ENCODE peak calls at places on chromosomes 16 and 17, in nine cellular contexts. L, O, R, J, K, T, S, G and E are unnamed samples.

GRCh38 chr17:29443041-29443440 is 52.9 kb downstream of the TAOK1 start:
- DNase-seq in O (no peak), J (no peak), T (no peak), S (no peak), L (no peak), K (no peak), G (no peak), R (no peak), E (no peak)

GRCh38 chr16:28873543-28874201 is 4.6 kb upstream of the ATP2A1 start:
- DNase-seq in K (peak; percentile 45), O (peak; percentile 60), G (no peak), J (no peak), R (no peak), L (no peak), S (no peak), T (peak; percentile 47), E (peak; percentile 46)

GRCh38 chr17:60065136-60065535 is 13.6 kb downstream of the HEATR6 start:
- DNase-seq in S (no peak), J (no peak), G (no peak), O (no peak), L (no peak), T (no peak), R (no peak), K (no peak), E (no peak)

GRCh38 chr17:17152385-17152784 is 53.7 kb downstream of the PLD6 start:
- DNase-seq in G (no peak), L (no peak), J (no peak), T (peak; percentile 61), S (no peak), K (no peak), R (no peak), O (no peak), E (no peak)

GRCh38 chr17:7196651-7197050 is 17.5 kb upstream of the ASGR1 start:
- DNase-seq in K (no peak), R (peak; percentile 37), L (no peak), S (no peak), T (no peak), G (no peak), O (no peak), J (no peak), E (no peak)

GRCh38 chr17:29079433-29079832 is 36.5 kb downstream of the PIPOX start:
- DNase-seq in K (no peak), J (no peak), R (no peak), G (no peak), T (no peak), O (no peak), L (no peak), S (no peak), E (no peak)

GRCh38 chr16:87392823-87393679 is 915 bp downstream of the MAP1LC3B start:
- DNase-seq in R (peak; percentile 73), O (peak; percentile 65), G (peak; percentile 78), K (peak; percentile 18), L (peak; percentile 73), S (peak; percentile 17), J (no peak), T (peak; percentile 54), E (peak; percentile 54)

GRCh38 chr17:10198509-10199249 is at the start of gene GAS7:
- DNase-seq in K (no peak), L (no peak), T (no peak), O (no peak), S (peak; percentile 32), R (peak; percentile 68), G (peak; percentile 87), J (no peak), E (no peak)

GRCh38 chr17:51764387-51764971 is 394.0 kb downstream of the CA10 start:
- DNase-seq in S (peak; percentile 58), T (peak; percentile 64), G (no peak), R (no peak), K (peak; percentile 5), L (no peak), O (peak; percentile 69), J (peak; percentile 27), E (peak; percentile 92)

GRCh38 chr17:83103200-83103937 is 24.0 kb downstream of the METRNL start:
- DNase-seq in S (no peak), L (peak; percentile 89), T (no peak), J (peak; percentile 36), G (peak; percentile 89), K (no peak), R (peak; percentile 92), O (no peak), E (peak; percentile 84)

GRCh38 chr16:50709061-50709695 is 15.8 kb downstream of the NOD2 start:
- DNase-seq in G (no peak), K (no peak), R (no peak), T (no peak), L (no peak), J (no peak), S (peak; percentile 5), O (peak; percentile 13), E (no peak)

GRCh38 chr16:77406680-77407079 is 28.2 kb downstream of the ADAMTS18 start:
- DNase-seq in G (no peak), R (no peak), O (no peak), L (no peak), J (no peak), S (no peak), T (peak; percentile 36), K (no peak), E (peak; percentile 50)

GRCh38 chr16:69410285-69410990 is 14.0 kb upstream of the CYB5B start:
- DNase-seq in J (no peak), S (no peak), G (no peak), R (no peak), L (no peak), O (no peak), K (no peak), T (no peak), E (no peak)

GRCh38 chr17:45936610-45937009 is 42.3 kb downstream of the MAPT start:
- DNase-seq in K (no peak), R (no peak), G (no peak), O (no peak), T (no peak), S (no peak), L (no peak), J (peak; percentile 83), E (no peak)

GRCh38 chr16:69761983-69762842 is at the start of gene WWP2:
- DNase-seq in J (peak; percentile 80), R (peak; percentile 89), O (peak; percentile 89), G (peak; percentile 84), L (peak; percentile 81), T (peak; percentile 89), S (peak; percentile 84), K (peak; percentile 59), E (peak; percentile 94)

GRCh38 chr16:11236855-11237254 is 19.1 kb downstream of the SOCS1 start:
- DNase-seq in O (no peak), L (no peak), J (no peak), G (no peak), S (no peak), K (no peak), R (no peak), T (no peak), E (no peak)